ENCODE peak calls at places on chromosomes 1 and 21, in four cellular contexts. T is astrocyte of the spinal cord, Y is lower lobe of right lung, C is fibroblast of lung. R is an unnamed sample.

GRCh38 chr1:230385173-230385480 is 41.0 kb downstream of the PGBD5 start:
- DNase-seq in T (no peak), Y (no peak), C (no peak), R (no peak)

GRCh38 chr1:214747050-214747615 is 144.1 kb downstream of the CENPF start:
- DNase-seq in T (no peak), Y (no peak), C (no peak), R (no peak)

GRCh38 chr1:109485001-109485400 is 1.3 kb downstream of the ATXN7L2 start:
- DNase-seq in T (no peak), Y (no peak), C (no peak), R (no peak)

GRCh38 chr1:171210355-171210754 is 25.3 kb downstream of the FMO2 start:
- DNase-seq in T (no peak), Y (no peak), C (peak), R (no peak)

GRCh38 chr1:3672231-3672970 is 20.1 kb downstream of the TP73 start:
- DNase-seq in T (no peak), Y (peak), C (no peak), R (peak)

GRCh38 chr21:29053656-29054055 is 19.8 kb downstream of the CCT8 start:
- DNase-seq in T (peak), Y (no peak), C (peak), R (no peak)

GRCh38 chr1:111628153-111628552 is 8.6 kb downstream of the RAP1A start:
- DNase-seq in T (peak), Y (no peak), C (no peak), R (no peak)

GRCh38 chr1:1768249-1768992 is 9.8 kb downstream of the NADK start:
- DNase-seq in T (no peak), Y (no peak), C (no peak), R (no peak)

GRCh38 chr1:161013591-161014513 is 7.1 kb downstream of the F11R start:
- DNase-seq in T (no peak), Y (peak), C (peak), R (peak)

GRCh38 chr1:177858222-177858894 is 111.5 kb downstream of the SEC16B start:
- DNase-seq in T (peak), Y (no peak), C (peak), R (no peak)

GRCh38 chr1:178267646-178268094 is 173.8 kb downstream of the RASAL2 start:
- DNase-seq in T (peak), Y (no peak), C (no peak), R (no peak)

GRCh38 chr1:229209386-229209785 is 61.5 kb upstream of the RAB4A start:
- DNase-seq in T (peak), Y (no peak), C (no peak), R (no peak)

GRCh38 chr21:27480841-27481261 is 514.0 kb upstream of the ADAMTS5 start:
- DNase-seq in T (peak), Y (no peak), C (no peak), R (no peak)

GRCh38 chr1:200619894-200620272 is 668 bp downstream of the KIF14 start:
- DNase-seq in T (peak), Y (no peak), C (no peak), R (no peak)

GRCh38 chr1:15870421-15870820 is 22.9 kb downstream of the SPEN start:
- DNase-seq in T (no peak), Y (no peak), C (no peak), R (no peak)

GRCh38 chr1:115729765-115730164 is 38.7 kb downstream of the CASQ2 start:
- DNase-seq in T (no peak), Y (no peak), C (no peak), R (no peak)

GRCh38 chr1:58108783-58109182 is 437.7 kb downstream of the OMA1 start:
- DNase-seq in T (no peak), Y (no peak), C (no peak), R (no peak)

GRCh38 chr1:11882814-11883538 is 24.2 kb upstream of the NPPB start:
- DNase-seq in T (no peak), Y (peak), C (no peak), R (no peak)

GRCh38 chr1:155052412-155053400 is 1.6 kb downstream of the ADAM15 start:
- DNase-seq in T (no peak), Y (no peak), C (no peak), R (no peak)

GRCh38 chr1:27603320-27603961 is 503 bp downstream of the AHDC1 start:
- DNase-seq in T (no peak), Y (peak), C (no peak), R (no peak)

GRCh38 chr21:39542736-39543135 is 70.0 kb upstream of the B3GALT5 start:
- DNase-seq in T (no peak), Y (no peak), C (no peak), R (no peak)

GRCh38 chr1:111468717-111469100 is 5.1 kb upstream of the C1orf162 start:
- DNase-seq in T (no peak), Y (no peak), C (no peak), R (no peak)

GRCh38 chr21:45322231-45322959 is 34.7 kb upstream of the POFUT2 start:
- DNase-seq in T (no peak), Y (no peak), C (no peak), R (peak)

GRCh38 chr1:87880098-87880746 is 551.5 kb downstream of the LMO4 start:
- DNase-seq in T (no peak), Y (no peak), C (no peak), R (no peak)

GRCh38 chr1:190328361-190328760 is 149.3 kb downstream of the BRINP3 start:
- DNase-seq in T (peak), Y (no peak), C (peak), R (no peak)

GRCh38 chr1:109252893-109253802 is 3.8 kb downstream of the CELSR2 start:
- DNase-seq in T (no peak), Y (no peak), C (peak), R (peak)

GRCh38 chr21:38917045-38917774 is 111.5 kb downstream of the ETS2 start:
- DNase-seq in T (no peak), Y (no peak), C (no peak), R (peak)

DNA sequence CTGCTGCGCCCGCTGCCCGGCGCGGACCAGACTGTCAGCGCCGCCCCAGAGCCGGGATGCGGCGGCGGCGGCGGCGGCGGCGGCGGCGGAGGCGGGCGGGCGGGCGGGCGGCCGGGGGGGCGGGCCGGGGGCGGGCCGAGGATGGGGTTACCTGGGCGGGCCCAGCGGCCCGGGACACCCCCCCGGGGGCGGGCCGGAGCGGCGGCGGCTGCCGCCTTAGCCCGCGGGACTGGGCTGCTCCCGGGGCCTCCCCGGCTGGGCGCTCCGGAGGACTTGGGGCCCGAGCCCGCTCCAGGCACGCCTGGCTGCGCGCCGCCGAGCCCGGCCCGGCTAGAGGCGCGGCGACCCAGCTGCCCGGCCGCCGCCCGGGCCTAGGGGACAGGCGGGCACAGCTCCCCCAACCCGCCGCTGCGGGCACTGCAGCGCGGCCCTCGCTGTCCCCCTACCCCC is at the start of gene WNT4:
- DNase-seq in T (no peak), Y (peak), C (no peak), R (no peak)
- TF ChIP-seq CTCF in T (no peak), Y (no peak), C (no peak), R (peak)

GRCh38 chr1:187476671-187477070 is 647.9 kb downstream of the PLA2G4A start:
- DNase-seq in T (peak), Y (no peak), C (peak), R (no peak)
- TF ChIP-seq CTCF in T (peak), Y (no peak), C (peak), R (no peak)

DNA sequence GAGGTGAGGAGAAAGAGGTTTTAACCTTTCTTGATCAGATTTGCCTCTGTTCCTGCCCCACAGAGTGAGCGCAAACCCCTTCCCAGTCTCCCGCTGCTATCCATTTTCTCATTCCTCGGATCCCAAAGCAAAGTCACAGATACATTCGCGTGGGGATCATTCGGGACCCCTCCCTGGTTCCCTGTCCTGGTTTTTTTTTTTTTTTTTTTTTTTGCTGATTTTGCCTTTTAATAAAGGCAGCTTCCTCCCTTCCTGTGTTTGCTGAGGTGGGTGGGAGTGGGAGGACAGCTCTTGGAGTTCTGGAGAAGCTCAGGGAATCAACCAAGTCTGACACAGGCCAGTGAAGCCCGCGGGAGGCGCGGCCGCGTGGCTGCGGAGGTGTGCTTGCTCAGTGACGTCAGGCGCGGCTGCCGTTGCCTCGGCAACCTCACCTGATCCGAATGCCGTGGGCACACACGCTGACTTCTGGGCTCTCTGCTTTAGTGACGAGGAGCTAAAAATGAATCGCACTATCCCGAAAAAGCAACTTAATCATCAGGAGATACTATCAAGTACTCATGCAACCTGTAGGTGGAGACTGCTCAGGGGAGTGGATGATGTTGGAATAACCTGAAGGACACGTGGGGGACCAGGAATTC is 106.4 kb downstream of the TBX19 start:
- DNase-seq in T (peak), Y (peak), C (no peak), R (peak)
- TF ChIP-seq CTCF in T (no peak), Y (no peak), C (no peak), R (no peak)

GRCh38 chr1:99767996-99768524 is 1.6 kb upstream of the FRRS1 start:
- DNase-seq in T (no peak), Y (no peak), C (no peak), R (no peak)
- TF ChIP-seq CTCF in T (no peak), Y (no peak), C (no peak), R (no peak)

DNA sequence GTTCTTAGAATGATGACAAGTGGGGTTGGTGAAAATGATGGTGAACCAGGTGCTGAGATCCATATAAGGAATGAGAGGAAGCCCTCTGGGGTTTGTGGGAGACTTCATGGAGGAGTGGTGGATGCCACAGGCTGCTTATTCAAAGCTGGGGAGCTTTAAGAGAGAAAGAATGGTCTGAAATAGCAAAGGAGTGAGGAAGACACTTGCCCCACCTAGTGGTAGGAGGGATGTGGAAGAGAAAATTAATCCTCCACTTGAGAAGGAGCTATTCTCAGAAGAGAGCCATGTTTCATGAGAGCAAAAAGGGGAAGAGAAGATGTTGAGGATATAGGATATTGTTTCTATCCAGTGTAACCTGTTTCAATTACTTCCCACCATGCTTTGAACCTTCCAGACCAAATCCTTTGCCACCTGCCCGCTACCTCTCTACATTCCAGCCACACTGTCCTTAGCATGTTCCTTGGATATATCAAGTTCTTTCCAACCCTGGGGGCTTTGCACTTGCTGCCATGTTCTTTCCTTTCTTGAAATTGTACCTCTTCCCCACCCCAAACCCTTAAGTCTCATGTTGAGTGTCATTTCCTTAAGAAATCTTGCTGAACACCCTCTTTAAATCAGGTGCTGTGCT is 19.6 kb upstream of the ZNF648 start:
- DNase-seq in T (peak), Y (no peak), C (peak), R (no peak)
- TF ChIP-seq CTCF in T (peak), Y (peak), C (peak), R (no peak)

GRCh38 chr1:45205910-45206721 is at the start of gene ZSWIM5:
- DNase-seq in T (peak), Y (peak), C (peak), R (peak)
- TF ChIP-seq CTCF in T (no peak), Y (no peak), C (no peak), R (no peak)

DNA sequence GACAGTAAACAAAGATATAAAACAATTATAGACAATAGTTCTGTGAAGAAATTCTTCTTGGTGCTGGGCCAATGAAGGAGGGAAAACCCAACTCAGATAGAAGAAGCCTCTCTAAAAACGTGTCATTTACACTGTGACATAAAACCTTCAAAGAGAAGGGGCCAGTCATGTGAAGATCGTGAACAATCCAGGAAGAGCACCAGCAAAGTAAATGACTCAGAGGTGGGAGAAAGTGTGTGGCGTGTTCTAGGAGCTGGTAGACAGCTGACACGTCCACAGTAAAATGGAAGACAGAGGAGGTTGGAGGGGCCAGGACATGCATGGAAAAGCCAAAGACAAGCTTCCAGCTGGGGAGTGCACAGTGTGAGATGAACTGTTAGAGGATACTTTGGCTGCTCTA is 143.6 kb downstream of the VAV3 start:
- DNase-seq in T (no peak), Y (no peak), C (no peak), R (no peak)
- TF ChIP-seq CTCF in T (no peak), Y (no peak), C (no peak), R (no peak)

DNA sequence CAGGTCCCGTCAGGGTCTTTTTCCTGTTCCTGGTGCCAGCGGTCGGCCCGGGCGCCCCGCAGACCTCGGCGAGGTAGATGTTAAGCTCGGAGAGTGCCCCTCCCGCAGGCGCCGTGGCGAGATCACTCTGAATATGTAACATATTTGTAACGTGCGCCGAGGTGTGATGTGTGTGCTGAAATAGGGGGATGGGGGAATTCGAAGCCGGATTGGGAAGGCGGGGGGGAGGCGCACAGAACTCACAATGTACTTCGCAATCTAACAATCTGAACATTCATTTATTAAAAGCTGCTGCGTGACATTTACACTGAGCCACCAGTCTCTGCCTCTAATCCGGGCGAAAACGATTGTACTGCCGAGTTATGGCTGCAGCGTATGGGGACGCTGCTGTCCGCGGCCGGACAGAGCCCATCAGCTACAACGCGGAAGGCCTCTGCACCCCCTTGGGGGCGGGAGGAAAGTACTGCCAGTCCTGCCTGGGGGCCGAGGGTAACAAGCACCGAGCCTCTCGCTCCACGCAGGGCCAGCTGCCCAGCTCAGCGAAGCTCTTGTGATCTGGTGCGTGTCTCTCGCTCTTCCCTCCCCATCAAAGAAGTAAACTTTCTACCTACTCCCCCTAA is 8.3 kb upstream of the BARHL2 start:
- DNase-seq in T (no peak), Y (no peak), C (no peak), R (no peak)
- TF ChIP-seq CTCF in T (peak), Y (no peak), C (no peak), R (no peak)

GRCh38 chr1:25905680-25906643 is at the start of gene STMN1:
- DNase-seq in T (peak), Y (peak), C (peak), R (peak)
- TF ChIP-seq CTCF in T (no peak), Y (no peak), C (no peak), R (no peak)

GRCh38 chr1:163069142-163069541 is at the start of gene RGS4:
- DNase-seq in T (peak), Y (no peak), C (peak), R (peak)
- TF ChIP-seq CTCF in T (peak), Y (no peak), C (peak), R (no peak)

R was measured in sigmoid colon.